ENCODE peak calls at places on chromosome 12, in eight cellular contexts. One of them, this sample, is unnamed. For H3K4me1, the result is how much of the 10 kb centered on the place peaks cover.

GRCh38 chr12:57631566-57632368 is 1.2 kb downstream of the B4GALNT1 start:
- DNase-seq in prostate gland: peak
- DNase-seq in CD8-positive, alpha-beta T cell: no peak
- DNase-seq in PC-3: no peak
- DNase-seq in mesendoderm: no peak
- DNase-seq in ovary: no peak
- DNase-seq in tibial artery: no peak
- DNase-seq in lower lobe of right lung: no peak
- DNase-seq in this sample: no peak

GRCh38 chr12:123748171-123748570 is 13.9 kb upstream of the DNAH10 start:
- DNase-seq in prostate gland: no peak
- DNase-seq in ovary: no peak
- DNase-seq in PC-3: no peak
- DNase-seq in mesendoderm: no peak
- DNase-seq in tibial artery: no peak
- DNase-seq in CD8-positive, alpha-beta T cell: no peak
- DNase-seq in lower lobe of right lung: no peak
- DNase-seq in this sample: no peak

GRCh38 chr12:6775775-6776174 is 3.5 kb downstream of the LAG3 start:
- DNase-seq in prostate gland: no peak
- DNase-seq in mesendoderm: no peak
- DNase-seq in ovary: no peak
- DNase-seq in PC-3: no peak
- DNase-seq in tibial artery: no peak
- DNase-seq in CD8-positive, alpha-beta T cell: no peak
- DNase-seq in lower lobe of right lung: no peak
- DNase-seq in this sample: no peak

GRCh38 chr12:119154435-119154818 is 24.3 kb upstream of the HSPB8 start:
- DNase-seq in mesendoderm: peak
- DNase-seq in CD8-positive, alpha-beta T cell: no peak
- DNase-seq in tibial artery: no peak
- DNase-seq in prostate gland: no peak
- DNase-seq in ovary: no peak
- DNase-seq in PC-3: peak
- DNase-seq in lower lobe of right lung: no peak
- DNase-seq in this sample: no peak

GRCh38 chr12:58981961-58982360 is 61.7 kb upstream of the LRIG3 start:
- DNase-seq in lower lobe of right lung: no peak
- DNase-seq in mesendoderm: no peak
- DNase-seq in CD8-positive, alpha-beta T cell: no peak
- DNase-seq in prostate gland: no peak
- DNase-seq in PC-3: no peak
- DNase-seq in ovary: no peak
- DNase-seq in tibial artery: no peak
- DNase-seq in this sample: no peak

GRCh38 chr12:124758266-124759200 is 105.1 kb downstream of the SCARB1 start:
- DNase-seq in lower lobe of right lung: no peak
- DNase-seq in tibial artery: no peak
- DNase-seq in CD8-positive, alpha-beta T cell: no peak
- DNase-seq in PC-3: no peak
- DNase-seq in ovary: no peak
- DNase-seq in prostate gland: no peak
- DNase-seq in mesendoderm: no peak
- DNase-seq in this sample: no peak

GRCh38 chr12:45615268-45615667 is 114.2 kb upstream of the ARID2 start:
- DNase-seq in CD8-positive, alpha-beta T cell: no peak
- DNase-seq in mesendoderm: no peak
- DNase-seq in tibial artery: no peak
- DNase-seq in ovary: no peak
- DNase-seq in lower lobe of right lung: no peak
- DNase-seq in prostate gland: no peak
- DNase-seq in PC-3: peak
- DNase-seq in this sample: no peak

GRCh38 chr12:64175254-64175945 is 46.7 kb downstream of the KICS2 start:
- DNase-seq in ovary: no peak
- DNase-seq in tibial artery: no peak
- DNase-seq in CD8-positive, alpha-beta T cell: no peak
- DNase-seq in mesendoderm: peak
- DNase-seq in lower lobe of right lung: no peak
- DNase-seq in prostate gland: no peak
- DNase-seq in PC-3: no peak
- DNase-seq in this sample: no peak

GRCh38 chr12:2054091-2055018 is 1.6 kb downstream of the CACNA1C start:
- DNase-seq in PC-3: no peak
- DNase-seq in ovary: no peak
- DNase-seq in CD8-positive, alpha-beta T cell: no peak
- DNase-seq in lower lobe of right lung: no peak
- DNase-seq in mesendoderm: no peak
- DNase-seq in prostate gland: peak
- DNase-seq in tibial artery: no peak
- DNase-seq in this sample: no peak

GRCh38 chr12:67943295-67943892 is 45.9 kb upstream of the IFNG-AS1 start:
- DNase-seq in PC-3: peak
- DNase-seq in prostate gland: peak
- DNase-seq in ovary: peak
- DNase-seq in CD8-positive, alpha-beta T cell: peak
- DNase-seq in mesendoderm: peak
- DNase-seq in lower lobe of right lung: no peak
- DNase-seq in tibial artery: peak
- DNase-seq in this sample: peak

GRCh38 chr12:66200110-66200509 is 11.1 kb downstream of the IRAK3 start:
- DNase-seq in prostate gland: no peak
- DNase-seq in lower lobe of right lung: no peak
- DNase-seq in PC-3: no peak
- DNase-seq in tibial artery: no peak
- DNase-seq in ovary: no peak
- DNase-seq in mesendoderm: no peak
- DNase-seq in CD8-positive, alpha-beta T cell: no peak
- DNase-seq in this sample: no peak

GRCh38 chr12:103634732-103635131 is 47.7 kb downstream of the STAB2 start:
- DNase-seq in tibial artery: no peak
- DNase-seq in mesendoderm: no peak
- DNase-seq in lower lobe of right lung: no peak
- DNase-seq in ovary: no peak
- DNase-seq in prostate gland: no peak
- DNase-seq in PC-3: no peak
- DNase-seq in CD8-positive, alpha-beta T cell: no peak
- DNase-seq in this sample: no peak

GRCh38 chr12:133181238-133181959 is at the start of gene ZNF268:
- DNase-seq in CD8-positive, alpha-beta T cell: peak
- DNase-seq in mesendoderm: peak
- DNase-seq in ovary: peak
- DNase-seq in PC-3: peak
- DNase-seq in lower lobe of right lung: peak
- DNase-seq in tibial artery: peak
- DNase-seq in prostate gland: peak
- DNase-seq in this sample: peak

GRCh38 chr12:6943387-6943718 is 263 bp upstream of the RNU7-1 start:
- DNase-seq in CD8-positive, alpha-beta T cell: peak
- DNase-seq in mesendoderm: peak
- DNase-seq in prostate gland: peak
- DNase-seq in tibial artery: peak
- DNase-seq in PC-3: peak
- DNase-seq in lower lobe of right lung: peak
- DNase-seq in ovary: peak
- DNase-seq in this sample: peak

GRCh38 chr12:130526813-130527212 is 189.1 kb downstream of the PIWIL1 start:
- DNase-seq in lower lobe of right lung: no peak
- DNase-seq in ovary: no peak
- DNase-seq in CD8-positive, alpha-beta T cell: no peak
- DNase-seq in mesendoderm: peak
- DNase-seq in PC-3: peak
- DNase-seq in tibial artery: no peak
- DNase-seq in prostate gland: no peak
- DNase-seq in this sample: no peak

GRCh38 chr12:125029756-125030358 is 35.4 kb upstream of the AACS start:
- DNase-seq in PC-3: no peak
- DNase-seq in mesendoderm: peak
- DNase-seq in lower lobe of right lung: no peak
- DNase-seq in prostate gland: no peak
- DNase-seq in CD8-positive, alpha-beta T cell: no peak
- DNase-seq in ovary: no peak
- DNase-seq in tibial artery: no peak
- DNase-seq in this sample: no peak

GRCh38 chr12:42428850-42429249 is 102.9 kb downstream of the PPHLN1 start:
- DNase-seq in prostate gland: no peak
- DNase-seq in ovary: no peak
- DNase-seq in mesendoderm: no peak
- DNase-seq in lower lobe of right lung: no peak
- DNase-seq in CD8-positive, alpha-beta T cell: no peak
- DNase-seq in PC-3: no peak
- DNase-seq in tibial artery: no peak
- DNase-seq in this sample: no peak

GRCh38 chr12:79174656-79175055 is 310.1 kb downstream of the SYT1 start:
- DNase-seq in PC-3: peak
- DNase-seq in tibial artery: no peak
- DNase-seq in CD8-positive, alpha-beta T cell: no peak
- DNase-seq in prostate gland: no peak
- DNase-seq in lower lobe of right lung: no peak
- DNase-seq in ovary: no peak
- DNase-seq in mesendoderm: peak
- DNase-seq in this sample: no peak

GRCh38 chr12:70733385-70733784 is 96.2 kb upstream of the PTPRB start:
- DNase-seq in mesendoderm: peak
- DNase-seq in CD8-positive, alpha-beta T cell: no peak
- DNase-seq in prostate gland: peak
- DNase-seq in lower lobe of right lung: no peak
- DNase-seq in ovary: no peak
- DNase-seq in PC-3: peak
- DNase-seq in tibial artery: no peak
- DNase-seq in this sample: no peak

GRCh38 chr12:14880890-14881453 is 4.7 kb downstream of the MGP start:
- DNase-seq in prostate gland: no peak
- DNase-seq in mesendoderm: no peak
- DNase-seq in tibial artery: no peak
- DNase-seq in CD8-positive, alpha-beta T cell: no peak
- DNase-seq in lower lobe of right lung: no peak
- DNase-seq in ovary: no peak
- DNase-seq in PC-3: no peak
- DNase-seq in this sample: no peak

GRCh38 chr12:60100150-60100549 is 504.3 kb downstream of the SLC16A7 start:
- DNase-seq in ovary: no peak
- DNase-seq in lower lobe of right lung: no peak
- DNase-seq in prostate gland: no peak
- DNase-seq in tibial artery: no peak
- DNase-seq in mesendoderm: no peak
- DNase-seq in CD8-positive, alpha-beta T cell: no peak
- DNase-seq in PC-3: peak
- DNase-seq in this sample: no peak

DNA sequence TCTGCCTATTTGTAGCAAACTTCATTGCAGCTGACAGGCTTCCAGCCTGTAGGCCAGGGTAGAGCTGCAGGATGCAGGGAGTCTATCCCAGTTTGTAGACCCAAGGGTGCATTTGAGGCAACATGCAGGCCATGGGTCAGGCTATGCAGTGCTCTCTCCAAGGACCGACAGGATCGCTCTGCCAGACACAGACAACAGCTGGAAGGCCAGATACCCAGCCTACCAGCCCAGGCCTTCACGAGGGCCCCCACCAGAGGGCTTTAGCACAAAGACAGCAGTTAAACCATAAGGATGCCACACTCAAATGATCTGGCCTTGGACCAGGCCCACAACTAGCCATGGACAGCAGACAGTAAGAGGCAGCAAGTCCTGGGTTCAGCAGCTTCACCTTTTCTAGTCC is 10.3 kb downstream of the KCTD10 start:
- DNase-seq in PC-3: no peak
- DNase-seq in prostate gland: no peak
- DNase-seq in ovary: no peak
- DNase-seq in CD8-positive, alpha-beta T cell: no peak
- DNase-seq in tibial artery: no peak
- DNase-seq in mesendoderm: no peak
- DNase-seq in lower lobe of right lung: no peak
- DNase-seq in this sample: no peak
- H3K4me1 ChIP-seq in PC-3: under half
- H3K4me1 ChIP-seq in prostate gland: under half
- H3K4me1 ChIP-seq in ovary: under half
- H3K4me1 ChIP-seq in CD8-positive, alpha-beta T cell: under half
- H3K4me1 ChIP-seq in tibial artery: half or more
- H3K4me1 ChIP-seq in mesendoderm: under half
- H3K4me1 ChIP-seq in lower lobe of right lung: half or more
- H3K4me1 ChIP-seq in this sample: half or more

GRCh38 chr12:28631831-28632230 is 441.6 kb downstream of the CCDC91 start:
- DNase-seq in PC-3: no peak
- DNase-seq in ovary: no peak
- DNase-seq in tibial artery: no peak
- DNase-seq in CD8-positive, alpha-beta T cell: no peak
- DNase-seq in prostate gland: no peak
- DNase-seq in mesendoderm: no peak
- DNase-seq in lower lobe of right lung: no peak
- DNase-seq in this sample: no peak
- H3K4me1 ChIP-seq in PC-3: under half
- H3K4me1 ChIP-seq in ovary: under half
- H3K4me1 ChIP-seq in tibial artery: under half
- H3K4me1 ChIP-seq in CD8-positive, alpha-beta T cell: under half
- H3K4me1 ChIP-seq in prostate gland: under half
- H3K4me1 ChIP-seq in mesendoderm: under half
- H3K4me1 ChIP-seq in lower lobe of right lung: under half
- H3K4me1 ChIP-seq in this sample: under half

GRCh38 chr12:122687091-122687490 is 16.1 kb downstream of the HCAR2 start:
- DNase-seq in lower lobe of right lung: peak
- DNase-seq in CD8-positive, alpha-beta T cell: no peak
- DNase-seq in prostate gland: peak
- DNase-seq in PC-3: peak
- DNase-seq in ovary: no peak
- DNase-seq in mesendoderm: no peak
- DNase-seq in tibial artery: no peak
- DNase-seq in this sample: no peak
- H3K4me1 ChIP-seq in lower lobe of right lung: under half
- H3K4me1 ChIP-seq in CD8-positive, alpha-beta T cell: under half
- H3K4me1 ChIP-seq in prostate gland: under half
- H3K4me1 ChIP-seq in PC-3: under half
- H3K4me1 ChIP-seq in ovary: under half
- H3K4me1 ChIP-seq in mesendoderm: under half
- H3K4me1 ChIP-seq in tibial artery: under half
- H3K4me1 ChIP-seq in this sample: under half

GRCh38 chr12:89695830-89696229 is 12.8 kb downstream of the ATP2B1 start:
- DNase-seq in ovary: no peak
- DNase-seq in CD8-positive, alpha-beta T cell: no peak
- DNase-seq in tibial artery: no peak
- DNase-seq in prostate gland: no peak
- DNase-seq in lower lobe of right lung: no peak
- DNase-seq in PC-3: no peak
- DNase-seq in mesendoderm: no peak
- DNase-seq in this sample: no peak

GRCh38 chr12:89694542-89694941 is 14.1 kb downstream of the ATP2B1 start:
- DNase-seq in mesendoderm: no peak
- DNase-seq in CD8-positive, alpha-beta T cell: no peak
- DNase-seq in lower lobe of right lung: no peak
- DNase-seq in PC-3: no peak
- DNase-seq in tibial artery: no peak
- DNase-seq in prostate gland: no peak
- DNase-seq in ovary: no peak
- DNase-seq in this sample: no peak

GRCh38 chr12:89692442-89692841 is 16.2 kb downstream of the ATP2B1 start:
- DNase-seq in ovary: no peak
- DNase-seq in lower lobe of right lung: no peak
- DNase-seq in prostate gland: no peak
- DNase-seq in CD8-positive, alpha-beta T cell: no peak
- DNase-seq in mesendoderm: no peak
- DNase-seq in PC-3: no peak
- DNase-seq in tibial artery: no peak
- DNase-seq in this sample: no peak

GRCh38 chr12:89695100-89695499 is 13.5 kb downstream of the ATP2B1 start:
- DNase-seq in PC-3: no peak
- DNase-seq in CD8-positive, alpha-beta T cell: no peak
- DNase-seq in mesendoderm: no peak
- DNase-seq in ovary: no peak
- DNase-seq in tibial artery: no peak
- DNase-seq in prostate gland: no peak
- DNase-seq in lower lobe of right lung: no peak
- DNase-seq in this sample: no peak

GRCh38 chr12:89693639-89694202 is 14.9 kb downstream of the ATP2B1 start:
- DNase-seq in PC-3: no peak
- DNase-seq in tibial artery: no peak
- DNase-seq in mesendoderm: no peak
- DNase-seq in ovary: no peak
- DNase-seq in CD8-positive, alpha-beta T cell: no peak
- DNase-seq in prostate gland: no peak
- DNase-seq in lower lobe of right lung: no peak
- DNase-seq in this sample: no peak
- H3K4me1 ChIP-seq in PC-3: under half
- H3K4me1 ChIP-seq in tibial artery: under half
- H3K4me1 ChIP-seq in mesendoderm: under half
- H3K4me1 ChIP-seq in ovary: under half
- H3K4me1 ChIP-seq in CD8-positive, alpha-beta T cell: under half
- H3K4me1 ChIP-seq in prostate gland: under half
- H3K4me1 ChIP-seq in lower lobe of right lung: under half
- H3K4me1 ChIP-seq in this sample: under half